ENCODE peak calls at places on chromosomes 11 and 22, in five cellular contexts. One of them, this sample, is unnamed.

GRCh38 chr11:59106363-59107336 is at the start of gene FAM111B:
- DNase-seq in astrocyte of the cerebellum: peak; percentile 74
- DNase-seq in GM12865: peak; percentile 95
- DNase-seq in HAP-1: peak; percentile 94
- DNase-seq in effector memory CD4-positive, alpha-beta T cell: peak; percentile 27
- DNase-seq in this sample: peak; percentile 83

GRCh38 chr11:66906077-66906929 is 49.4 kb downstream of the LRFN4 start:
- DNase-seq in astrocyte of the cerebellum: no peak
- DNase-seq in effector memory CD4-positive, alpha-beta T cell: no peak
- DNase-seq in GM12865: no peak
- DNase-seq in HAP-1: no peak
- DNase-seq in this sample: no peak

GRCh38 chr11:108929241-108929640 is 264.4 kb downstream of the DDX10 start:
- DNase-seq in HAP-1: no peak
- DNase-seq in effector memory CD4-positive, alpha-beta T cell: no peak
- DNase-seq in astrocyte of the cerebellum: peak; percentile 65
- DNase-seq in GM12865: no peak
- DNase-seq in this sample: no peak

GRCh38 chr11:128318856-128319474 is 268.4 kb downstream of the ETS1 start:
- DNase-seq in HAP-1: no peak
- DNase-seq in GM12865: peak; percentile 91
- DNase-seq in effector memory CD4-positive, alpha-beta T cell: peak; percentile 66
- DNase-seq in astrocyte of the cerebellum: no peak
- DNase-seq in this sample: no peak

GRCh38 chr22:24968066-24968561 is 15.6 kb downstream of the KIAA1671 start:
- DNase-seq in HAP-1: no peak
- DNase-seq in GM12865: no peak
- DNase-seq in effector memory CD4-positive, alpha-beta T cell: no peak
- DNase-seq in astrocyte of the cerebellum: no peak
- DNase-seq in this sample: no peak

GRCh38 chr11:72589802-72590761 is 84.1 kb downstream of the PDE2A start:
- DNase-seq in astrocyte of the cerebellum: no peak
- DNase-seq in GM12865: peak; percentile 41
- DNase-seq in HAP-1: peak; percentile 21
- DNase-seq in effector memory CD4-positive, alpha-beta T cell: no peak
- DNase-seq in this sample: peak; percentile 63

GRCh38 chr11:83241291-83241946 is 44.7 kb downstream of the CCDC90B start:
- DNase-seq in astrocyte of the cerebellum: peak; percentile 43
- DNase-seq in GM12865: peak; percentile 62
- DNase-seq in effector memory CD4-positive, alpha-beta T cell: no peak
- DNase-seq in HAP-1: peak; percentile 60
- DNase-seq in this sample: peak; percentile 32

GRCh38 chr11:65701686-65702085 is 10.4 kb upstream of the KAT5 start:
- DNase-seq in GM12865: no peak
- DNase-seq in astrocyte of the cerebellum: no peak
- DNase-seq in effector memory CD4-positive, alpha-beta T cell: no peak
- DNase-seq in HAP-1: no peak
- DNase-seq in this sample: no peak

GRCh38 chr22:38214248-38215056 is 12.7 kb downstream of the MAFF start:
- DNase-seq in HAP-1: no peak
- DNase-seq in GM12865: peak; percentile 94
- DNase-seq in astrocyte of the cerebellum: no peak
- DNase-seq in effector memory CD4-positive, alpha-beta T cell: peak; percentile 68
- DNase-seq in this sample: no peak

GRCh38 chr11:40306938-40307548 is 1152.4 kb downstream of the LRRC4C start:
- DNase-seq in astrocyte of the cerebellum: peak; percentile 28
- DNase-seq in effector memory CD4-positive, alpha-beta T cell: no peak
- DNase-seq in GM12865: peak; percentile 46
- DNase-seq in HAP-1: peak; percentile 33
- DNase-seq in this sample: no peak

GRCh38 chr22:47888807-47889206 is 1126.4 kb downstream of the TBC1D22A start:
- DNase-seq in HAP-1: no peak
- DNase-seq in GM12865: no peak
- DNase-seq in effector memory CD4-positive, alpha-beta T cell: no peak
- DNase-seq in astrocyte of the cerebellum: no peak
- DNase-seq in this sample: no peak

GRCh38 chr22:23178512-23179254 is 1.6 kb upstream of the BCR start:
- DNase-seq in effector memory CD4-positive, alpha-beta T cell: peak; percentile 36
- DNase-seq in astrocyte of the cerebellum: peak; percentile 34
- DNase-seq in GM12865: peak; percentile 66
- DNase-seq in HAP-1: peak; percentile 57
- DNase-seq in this sample: peak; percentile 71

GRCh38 chr11:88555018-88555828 is 217.7 kb upstream of the CTSC start:
- DNase-seq in HAP-1: no peak
- DNase-seq in effector memory CD4-positive, alpha-beta T cell: no peak
- DNase-seq in GM12865: no peak
- DNase-seq in astrocyte of the cerebellum: peak; percentile 100
- DNase-seq in this sample: no peak

GRCh38 chr22:31968022-31968421 is 23.7 kb downstream of the YWHAH start:
- DNase-seq in astrocyte of the cerebellum: no peak
- DNase-seq in effector memory CD4-positive, alpha-beta T cell: no peak
- DNase-seq in GM12865: no peak
- DNase-seq in HAP-1: no peak
- DNase-seq in this sample: no peak

GRCh38 chr11:35304393-35304790 is 115.0 kb downstream of the SLC1A2 start:
- DNase-seq in astrocyte of the cerebellum: no peak
- DNase-seq in HAP-1: no peak
- DNase-seq in GM12865: peak; percentile 26
- DNase-seq in effector memory CD4-positive, alpha-beta T cell: no peak
- DNase-seq in this sample: no peak

GRCh38 chr22:30290679-30291333 is 1.5 kb upstream of the CASTOR1 start:
- DNase-seq in astrocyte of the cerebellum: no peak
- DNase-seq in HAP-1: no peak
- DNase-seq in effector memory CD4-positive, alpha-beta T cell: no peak
- DNase-seq in GM12865: peak; percentile 60
- DNase-seq in this sample: peak; percentile 82

GRCh38 chr11:48066881-48067800 is 86.8 kb downstream of the PTPRJ start:
- DNase-seq in GM12865: no peak
- DNase-seq in HAP-1: peak; percentile 54
- DNase-seq in astrocyte of the cerebellum: peak; percentile 93
- DNase-seq in effector memory CD4-positive, alpha-beta T cell: no peak
- DNase-seq in this sample: no peak

GRCh38 chr22:44997060-44997459 is 12.7 kb downstream of the PHF21B start:
- DNase-seq in HAP-1: no peak
- DNase-seq in astrocyte of the cerebellum: no peak
- DNase-seq in effector memory CD4-positive, alpha-beta T cell: no peak
- DNase-seq in GM12865: no peak
- DNase-seq in this sample: no peak

DNA sequence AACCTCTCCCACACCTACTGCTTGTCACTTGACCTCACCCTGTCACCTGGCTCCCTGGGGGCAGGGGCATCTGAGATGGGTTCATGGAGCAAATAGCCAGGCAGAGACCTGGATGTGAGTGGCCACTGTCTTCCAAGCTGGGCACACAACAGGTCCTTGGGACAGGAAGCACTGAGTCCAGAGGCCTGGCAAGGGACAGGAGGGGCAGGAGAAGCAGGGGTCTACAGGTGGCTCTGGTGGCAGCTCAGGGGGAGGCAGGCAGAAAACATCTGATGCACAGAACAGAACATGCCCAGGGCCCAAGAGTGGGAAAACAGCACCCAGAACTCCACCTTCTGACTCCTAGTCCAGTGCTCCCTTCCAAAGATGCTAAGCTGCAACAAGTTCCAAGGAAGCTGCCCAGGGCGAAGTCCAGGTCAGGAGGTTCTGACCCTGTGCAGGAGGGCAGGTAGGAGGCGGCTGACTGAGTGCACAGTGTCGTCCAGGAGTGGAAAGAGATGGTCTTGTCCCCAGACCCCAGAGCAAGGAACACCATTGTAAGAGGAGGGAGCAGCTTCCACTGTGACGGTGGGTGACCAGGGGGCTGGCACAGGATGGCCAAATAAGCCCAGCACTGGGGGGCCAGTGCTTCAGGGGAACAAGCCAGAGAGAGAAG is 3.5 kb downstream of the TNFRSF13C start:
- DNase-seq in HAP-1: no peak
- DNase-seq in GM12865: no peak
- DNase-seq in astrocyte of the cerebellum: no peak
- DNase-seq in effector memory CD4-positive, alpha-beta T cell: no peak
- DNase-seq in this sample: no peak
- H3K4me3 ChIP-seq in HAP-1: no peak overlapping the region
- H3K4me3 ChIP-seq in GM12865: peak overlapping the region; percentile 53
- H3K4me3 ChIP-seq in astrocyte of the cerebellum: no peak overlapping the region
- H3K4me3 ChIP-seq in effector memory CD4-positive, alpha-beta T cell: no peak overlapping the region
- H3K4me3 ChIP-seq in this sample: no peak overlapping the region

GRCh38 chr11:111777094-111778046 is 11.2 kb upstream of the PPP2R1B start:
- DNase-seq in effector memory CD4-positive, alpha-beta T cell: no peak
- DNase-seq in astrocyte of the cerebellum: peak; percentile 65
- DNase-seq in GM12865: peak; percentile 77
- DNase-seq in HAP-1: peak; percentile 76
- DNase-seq in this sample: no peak

GRCh38 chr11:111778047-111778558 is 11.9 kb upstream of the PPP2R1B start:
- DNase-seq in GM12865: no peak
- DNase-seq in HAP-1: no peak
- DNase-seq in astrocyte of the cerebellum: no peak
- DNase-seq in effector memory CD4-positive, alpha-beta T cell: no peak
- DNase-seq in this sample: no peak

GRCh38 chr11:111779118-111779517 is 12.9 kb upstream of the PPP2R1B start:
- DNase-seq in GM12865: no peak
- DNase-seq in HAP-1: no peak
- DNase-seq in astrocyte of the cerebellum: no peak
- DNase-seq in effector memory CD4-positive, alpha-beta T cell: no peak
- DNase-seq in this sample: no peak

GRCh38 chr11:111775024-111775710 is 9.0 kb upstream of the PPP2R1B start:
- DNase-seq in effector memory CD4-positive, alpha-beta T cell: no peak
- DNase-seq in GM12865: no peak
- DNase-seq in HAP-1: no peak
- DNase-seq in astrocyte of the cerebellum: no peak
- DNase-seq in this sample: peak; percentile 66

DNA sequence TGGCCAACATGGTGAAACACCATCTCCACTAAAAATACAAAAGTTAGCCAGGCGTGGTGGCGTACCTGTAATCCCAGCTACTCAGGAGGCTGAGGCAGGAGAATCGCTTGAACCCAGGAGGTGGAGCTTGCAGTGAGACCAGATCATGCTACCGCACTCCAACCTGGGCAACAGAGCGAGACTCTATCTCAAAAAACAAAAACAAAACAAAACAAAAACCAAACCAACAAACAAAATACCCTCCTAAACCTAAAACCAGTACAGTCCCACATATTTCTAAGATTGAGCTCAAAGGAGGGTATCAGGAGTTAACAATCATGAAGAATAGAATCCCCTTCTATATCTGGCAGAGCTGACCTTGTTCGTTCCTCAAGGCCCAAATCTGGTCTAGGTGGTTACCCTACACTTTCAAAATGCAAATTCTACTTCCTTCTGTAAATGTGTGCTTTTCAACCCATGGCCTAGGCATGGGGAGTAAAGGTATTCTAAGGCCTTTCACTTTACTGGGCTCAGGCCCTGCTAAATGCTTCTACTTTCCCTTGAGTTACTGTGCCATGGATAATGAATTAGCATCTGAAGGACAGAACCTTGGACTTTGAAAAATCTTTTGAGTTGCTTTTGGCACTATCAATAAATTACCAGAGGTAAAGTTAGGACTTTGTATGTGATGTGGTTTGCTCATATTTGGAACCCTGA is 10.4 kb upstream of the PPP2R1B start:
- DNase-seq in effector memory CD4-positive, alpha-beta T cell: no peak
- DNase-seq in GM12865: peak; percentile 83
- DNase-seq in astrocyte of the cerebellum: no peak
- DNase-seq in HAP-1: no peak
- DNase-seq in this sample: no peak
- H3K4me3 ChIP-seq in effector memory CD4-positive, alpha-beta T cell: no peak overlapping the region
- H3K4me3 ChIP-seq in GM12865: peak overlapping the region; percentile 29
- H3K4me3 ChIP-seq in astrocyte of the cerebellum: no peak overlapping the region
- H3K4me3 ChIP-seq in HAP-1: no peak overlapping the region
- H3K4me3 ChIP-seq in this sample: no peak overlapping the region

DNA sequence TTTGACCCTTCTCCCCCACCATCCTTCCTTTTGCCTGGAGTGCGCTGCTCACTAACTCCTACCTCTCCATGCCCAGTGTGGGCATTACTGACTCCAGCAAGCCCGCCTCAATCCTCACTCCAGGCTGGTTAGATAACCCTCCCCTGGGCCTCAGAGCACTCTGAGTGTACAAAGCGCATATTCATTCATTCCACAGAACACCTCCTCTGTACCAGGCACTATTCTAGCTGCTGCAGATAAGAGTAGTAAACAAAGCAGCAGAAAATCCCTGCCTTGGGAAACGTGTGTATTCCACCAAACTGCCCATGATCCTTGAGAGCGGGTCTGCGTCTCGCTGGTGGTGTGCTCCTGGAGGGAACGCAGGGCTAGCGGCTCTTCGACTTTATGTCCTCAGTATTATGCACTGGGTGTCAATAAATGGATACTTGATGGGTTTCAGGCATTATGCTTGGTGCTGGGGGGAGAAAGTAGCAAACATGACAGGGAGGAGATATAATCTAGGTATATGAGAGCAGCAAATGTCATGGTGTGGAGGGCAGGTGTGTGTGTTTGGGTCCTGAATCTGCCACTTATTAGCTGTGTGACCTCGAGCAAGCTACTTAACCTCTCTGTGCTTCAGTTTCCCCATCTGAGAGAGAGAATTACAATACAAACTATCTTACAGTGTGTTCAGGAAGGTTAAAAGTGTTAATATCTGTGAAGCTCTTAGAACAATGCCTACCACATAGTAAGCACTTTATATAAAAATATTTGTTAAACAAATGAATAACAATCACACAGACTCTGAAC is 3.0 kb downstream of the SLC22A8 start:
- DNase-seq in effector memory CD4-positive, alpha-beta T cell: no peak
- DNase-seq in HAP-1: no peak
- DNase-seq in GM12865: no peak
- DNase-seq in astrocyte of the cerebellum: no peak
- DNase-seq in this sample: no peak
- H3K4me3 ChIP-seq in effector memory CD4-positive, alpha-beta T cell: no peak overlapping the region
- H3K4me3 ChIP-seq in HAP-1: no peak overlapping the region
- H3K4me3 ChIP-seq in GM12865: no peak overlapping the region
- H3K4me3 ChIP-seq in astrocyte of the cerebellum: no peak overlapping the region
- H3K4me3 ChIP-seq in this sample: no peak overlapping the region

DNA sequence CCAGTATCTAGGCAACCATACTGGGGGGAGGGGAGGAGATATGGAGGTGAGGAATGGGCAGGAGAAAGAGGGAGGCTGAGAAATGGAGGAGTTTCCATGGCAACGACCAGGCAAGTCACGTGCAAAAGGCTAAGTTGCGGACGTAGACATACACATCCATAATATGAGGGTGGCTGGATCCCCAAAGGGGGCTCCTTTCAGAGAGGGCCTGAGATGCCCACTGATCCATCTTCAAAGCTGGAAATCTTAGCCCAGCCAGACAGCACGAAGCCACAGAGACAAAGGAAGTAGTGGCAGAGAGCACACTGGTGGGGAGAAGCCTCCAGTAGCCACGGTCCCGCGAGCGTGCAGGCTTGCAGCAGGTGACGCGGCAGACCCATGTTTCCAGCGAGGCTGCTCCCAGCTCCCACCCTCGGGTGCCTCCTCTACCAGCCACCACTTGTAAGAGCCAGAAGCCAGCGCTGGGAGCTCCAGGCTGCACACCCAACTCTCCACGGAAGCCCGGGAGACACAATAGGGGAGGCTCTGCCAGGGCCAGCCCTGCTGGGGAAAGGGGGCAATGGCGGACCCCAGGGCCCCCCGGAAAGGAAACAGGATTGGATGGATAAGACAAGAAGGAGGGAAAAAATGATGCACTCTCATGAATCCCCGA is 935 bp downstream of the FXYD6 start:
- DNase-seq in effector memory CD4-positive, alpha-beta T cell: no peak
- DNase-seq in GM12865: no peak
- DNase-seq in HAP-1: no peak
- DNase-seq in astrocyte of the cerebellum: no peak
- DNase-seq in this sample: no peak
- H3K4me3 ChIP-seq in effector memory CD4-positive, alpha-beta T cell: peak overlapping the region; percentile 62
- H3K4me3 ChIP-seq in GM12865: no peak overlapping the region
- H3K4me3 ChIP-seq in HAP-1: peak overlapping the region; percentile 91
- H3K4me3 ChIP-seq in astrocyte of the cerebellum: peak overlapping the region; percentile 46
- H3K4me3 ChIP-seq in this sample: no peak overlapping the region